ENCODE peak calls at places on chromosomes 2 and 18, in seven cellular contexts. One of them, this sample, is unnamed.

GRCh38 chr18:79552696-79553095 is 126.9 kb upstream of the CTDP1 start:
- DNase-seq in HCT116: no peak
- DNase-seq in H1: no peak
- DNase-seq in HepG2: no peak
- DNase-seq in GM12878: no peak
- DNase-seq in K562: no peak
- DNase-seq in Panc1: no peak
- DNase-seq in this sample: no peak

GRCh38 chr2:236671820-236672520 is 102.3 kb downstream of the ACKR3 start:
- DNase-seq in Panc1: no peak
- DNase-seq in H1: no peak
- DNase-seq in K562: no peak
- DNase-seq in HepG2: no peak
- DNase-seq in HCT116: no peak
- DNase-seq in GM12878: no peak
- DNase-seq in this sample: no peak

GRCh38 chr2:127605691-127606277 is 40.2 kb upstream of the GPR17 start:
- DNase-seq in HCT116: no peak
- DNase-seq in HepG2: no peak
- DNase-seq in Panc1: no peak
- DNase-seq in K562: no peak
- DNase-seq in GM12878: no peak
- DNase-seq in H1: no peak
- DNase-seq in this sample: no peak

GRCh38 chr2:50575232-50575631 is 456.7 kb downstream of the NRXN1 start:
- DNase-seq in GM12878: no peak
- DNase-seq in K562: no peak
- DNase-seq in Panc1: no peak
- DNase-seq in HepG2: no peak
- DNase-seq in HCT116: no peak
- DNase-seq in H1: peak; percentile 9
- DNase-seq in this sample: no peak

GRCh38 chr2:62854600-62855514 is 149.3 kb downstream of the EHBP1 start:
- DNase-seq in Panc1: no peak
- DNase-seq in HCT116: no peak
- DNase-seq in K562: no peak
- DNase-seq in GM12878: no peak
- DNase-seq in HepG2: no peak
- DNase-seq in H1: no peak
- DNase-seq in this sample: no peak

GRCh38 chr2:30455339-30455738 is 8.3 kb downstream of the LCLAT1 start:
- DNase-seq in GM12878: no peak
- DNase-seq in HepG2: no peak
- DNase-seq in Panc1: no peak
- DNase-seq in K562: no peak
- DNase-seq in H1: no peak
- DNase-seq in HCT116: no peak
- DNase-seq in this sample: no peak

GRCh38 chr2:54396107-54396506 is 60.0 kb upstream of the SPTBN1 start:
- DNase-seq in HepG2: no peak
- DNase-seq in K562: no peak
- DNase-seq in Panc1: no peak
- DNase-seq in GM12878: no peak
- DNase-seq in H1: no peak
- DNase-seq in HCT116: no peak
- DNase-seq in this sample: no peak

GRCh38 chr2:130839011-130839780 is 2.5 kb downstream of the ARHGEF4 start:
- DNase-seq in Panc1: no peak
- DNase-seq in HepG2: no peak
- DNase-seq in GM12878: no peak
- DNase-seq in K562: no peak
- DNase-seq in H1: no peak
- DNase-seq in HCT116: no peak
- DNase-seq in this sample: no peak

GRCh38 chr2:73142937-73143336 is 30.2 kb upstream of the RAB11FIP5 start:
- DNase-seq in K562: no peak
- DNase-seq in HepG2: no peak
- DNase-seq in GM12878: no peak
- DNase-seq in HCT116: no peak
- DNase-seq in Panc1: no peak
- DNase-seq in H1: no peak
- DNase-seq in this sample: no peak

GRCh38 chr2:121480826-121481225 is 49.9 kb upstream of the RNU4ATAC start:
- DNase-seq in HCT116: no peak
- DNase-seq in K562: no peak
- DNase-seq in H1: no peak
- DNase-seq in Panc1: no peak
- DNase-seq in GM12878: no peak
- DNase-seq in HepG2: no peak
- DNase-seq in this sample: peak; percentile 76

GRCh38 chr2:127572841-127573240 is 37.4 kb downstream of the MYO7B start:
- DNase-seq in H1: no peak
- DNase-seq in HepG2: no peak
- DNase-seq in Panc1: no peak
- DNase-seq in GM12878: no peak
- DNase-seq in HCT116: no peak
- DNase-seq in K562: no peak
- DNase-seq in this sample: no peak

GRCh38 chr18:2466978-2467377 is 104.3 kb downstream of the METTL4 start:
- DNase-seq in HCT116: no peak
- DNase-seq in GM12878: no peak
- DNase-seq in HepG2: no peak
- DNase-seq in K562: no peak
- DNase-seq in H1: no peak
- DNase-seq in Panc1: no peak
- DNase-seq in this sample: no peak

GRCh38 chr2:204665244-204665643 is 120.0 kb downstream of the PARD3B start:
- DNase-seq in K562: no peak
- DNase-seq in HepG2: peak; percentile 10
- DNase-seq in H1: no peak
- DNase-seq in GM12878: no peak
- DNase-seq in HCT116: no peak
- DNase-seq in Panc1: no peak
- DNase-seq in this sample: no peak

GRCh38 chr2:196170202-196170680 is 1.1 kb downstream of the STK17B start:
- DNase-seq in Panc1: peak; percentile 61
- DNase-seq in K562: peak; percentile 23
- DNase-seq in HCT116: no peak
- DNase-seq in H1: no peak
- DNase-seq in GM12878: no peak
- DNase-seq in HepG2: peak; percentile 28
- DNase-seq in this sample: peak; percentile 36

GRCh38 chr2:120675460-120676130 is 60.1 kb upstream of the GLI2 start:
- DNase-seq in Panc1: no peak
- DNase-seq in GM12878: no peak
- DNase-seq in K562: peak; percentile 77
- DNase-seq in HepG2: peak; percentile 50
- DNase-seq in H1: no peak
- DNase-seq in HCT116: peak; percentile 53
- DNase-seq in this sample: peak; percentile 67

GRCh38 chr18:519019-519879 is 18.7 kb upstream of the COLEC12 start:
- DNase-seq in K562: no peak
- DNase-seq in Panc1: no peak
- DNase-seq in H1: no peak
- DNase-seq in GM12878: peak; percentile 43
- DNase-seq in HepG2: no peak
- DNase-seq in HCT116: no peak
- DNase-seq in this sample: no peak

GRCh38 chr2:182406221-182406620 is 20.6 kb downstream of the PDE1A start:
- DNase-seq in Panc1: no peak
- DNase-seq in HepG2: no peak
- DNase-seq in H1: no peak
- DNase-seq in GM12878: no peak
- DNase-seq in K562: no peak
- DNase-seq in HCT116: no peak
- DNase-seq in this sample: no peak

GRCh38 chr2:201654611-201655384 is 11.5 kb upstream of the TMEM237 start:
- DNase-seq in GM12878: no peak
- DNase-seq in HepG2: no peak
- DNase-seq in H1: no peak
- DNase-seq in Panc1: no peak
- DNase-seq in K562: no peak
- DNase-seq in HCT116: no peak
- DNase-seq in this sample: no peak

GRCh38 chr18:22640281-22640842 is 222.6 kb upstream of the CTAGE1 start:
- DNase-seq in HepG2: no peak
- DNase-seq in HCT116: no peak
- DNase-seq in K562: no peak
- DNase-seq in GM12878: no peak
- DNase-seq in H1: no peak
- DNase-seq in Panc1: no peak
- DNase-seq in this sample: no peak

GRCh38 chr2:241312082-241312481 is 3.4 kb downstream of the HDLBP start:
- DNase-seq in HepG2: no peak
- DNase-seq in HCT116: no peak
- DNase-seq in K562: no peak
- DNase-seq in H1: no peak
- DNase-seq in GM12878: no peak
- DNase-seq in Panc1: no peak
- DNase-seq in this sample: no peak
- TF ChIP-seq SIN3A in HepG2: no peak
- TF ChIP-seq SIN3A in HCT116: no peak
- TF ChIP-seq SIN3A in K562: no peak
- TF ChIP-seq SIN3A in H1: no peak
- TF ChIP-seq SIN3A in GM12878: no peak
- TF ChIP-seq SIN3A in Panc1: no peak
- TF ChIP-seq SIN3A in this sample: no peak

DNA sequence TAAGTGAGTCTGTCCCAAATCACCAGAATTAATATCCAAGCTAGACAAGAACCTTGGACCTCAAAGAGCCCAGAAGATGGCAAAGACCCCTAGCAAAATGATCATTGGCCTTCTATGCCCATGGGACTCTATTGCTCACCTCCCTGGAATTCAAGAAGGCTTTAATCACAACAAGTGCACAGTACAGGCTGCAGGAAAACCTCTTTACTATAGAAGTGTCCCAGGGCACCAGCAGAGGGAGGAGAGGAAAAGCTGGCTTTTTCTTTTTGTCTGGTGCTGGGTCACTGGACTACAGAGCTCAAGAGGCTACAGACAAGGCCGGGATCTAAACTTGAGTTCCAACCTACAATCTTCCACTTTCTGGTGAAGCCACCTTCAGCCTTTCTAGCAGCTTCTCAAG is 88.3 kb upstream of the PPP1CB start:
- DNase-seq in HepG2: peak; percentile 51
- DNase-seq in K562: no peak
- DNase-seq in Panc1: no peak
- DNase-seq in HCT116: no peak
- DNase-seq in GM12878: no peak
- DNase-seq in H1: no peak
- DNase-seq in this sample: no peak
- TF ChIP-seq SIN3A in HepG2: no peak
- TF ChIP-seq SIN3A in K562: no peak
- TF ChIP-seq SIN3A in Panc1: no peak
- TF ChIP-seq SIN3A in HCT116: no peak
- TF ChIP-seq SIN3A in GM12878: no peak
- TF ChIP-seq SIN3A in H1: no peak
- TF ChIP-seq SIN3A in this sample: no peak

GRCh38 chr2:65666156-65666725 is 233.8 kb upstream of the SPRED2 start:
- DNase-seq in H1: no peak
- DNase-seq in K562: no peak
- DNase-seq in Panc1: no peak
- DNase-seq in GM12878: peak; percentile 54
- DNase-seq in HCT116: no peak
- DNase-seq in HepG2: no peak
- DNase-seq in this sample: no peak
- TF ChIP-seq SIN3A in H1: no peak
- TF ChIP-seq SIN3A in K562: no peak
- TF ChIP-seq SIN3A in Panc1: no peak
- TF ChIP-seq SIN3A in GM12878: no peak
- TF ChIP-seq SIN3A in HCT116: no peak
- TF ChIP-seq SIN3A in HepG2: no peak
- TF ChIP-seq SIN3A in this sample: no peak

GRCh38 chr2:118940008-118940407 is 2.0 kb upstream of the MARCO start:
- DNase-seq in Panc1: no peak
- DNase-seq in K562: no peak
- DNase-seq in HCT116: no peak
- DNase-seq in HepG2: no peak
- DNase-seq in GM12878: no peak
- DNase-seq in H1: no peak
- DNase-seq in this sample: no peak
- TF ChIP-seq SIN3A in Panc1: no peak
- TF ChIP-seq SIN3A in K562: no peak
- TF ChIP-seq SIN3A in HCT116: no peak
- TF ChIP-seq SIN3A in HepG2: no peak
- TF ChIP-seq SIN3A in GM12878: no peak
- TF ChIP-seq SIN3A in H1: no peak
- TF ChIP-seq SIN3A in this sample: no peak

GRCh38 chr2:7685342-7686015 is 768.3 kb downstream of the RNF144A start:
- DNase-seq in K562: no peak
- DNase-seq in H1: no peak
- DNase-seq in GM12878: no peak
- DNase-seq in HCT116: no peak
- DNase-seq in HepG2: no peak
- DNase-seq in Panc1: no peak
- DNase-seq in this sample: no peak
- TF ChIP-seq SIN3A in K562: no peak
- TF ChIP-seq SIN3A in H1: no peak
- TF ChIP-seq SIN3A in GM12878: no peak
- TF ChIP-seq SIN3A in HCT116: no peak
- TF ChIP-seq SIN3A in HepG2: no peak
- TF ChIP-seq SIN3A in Panc1: no peak
- TF ChIP-seq SIN3A in this sample: no peak

GRCh38 chr2:108347786-108348185 is 30.0 kb upstream of the SULT1C4 start:
- DNase-seq in H1: no peak
- DNase-seq in HepG2: no peak
- DNase-seq in GM12878: no peak
- DNase-seq in HCT116: no peak
- DNase-seq in Panc1: no peak
- DNase-seq in K562: no peak
- DNase-seq in this sample: no peak

GRCh38 chr2:108354171-108354570 is 23.6 kb upstream of the SULT1C4 start:
- DNase-seq in Panc1: no peak
- DNase-seq in HCT116: no peak
- DNase-seq in K562: no peak
- DNase-seq in H1: no peak
- DNase-seq in GM12878: no peak
- DNase-seq in HepG2: no peak
- DNase-seq in this sample: no peak

GRCh38 chr2:108349571-108349928 is 28.2 kb upstream of the SULT1C4 start:
- DNase-seq in HepG2: no peak
- DNase-seq in K562: no peak
- DNase-seq in H1: no peak
- DNase-seq in GM12878: no peak
- DNase-seq in Panc1: no peak
- DNase-seq in HCT116: no peak
- DNase-seq in this sample: no peak

GRCh38 chr2:108348816-108349570 is 28.8 kb upstream of the SULT1C4 start:
- DNase-seq in GM12878: no peak
- DNase-seq in K562: no peak
- DNase-seq in Panc1: no peak
- DNase-seq in HepG2: no peak
- DNase-seq in HCT116: no peak
- DNase-seq in H1: no peak
- DNase-seq in this sample: no peak

GRCh38 chr2:108351889-108352288 is 25.9 kb upstream of the SULT1C4 start:
- DNase-seq in K562: no peak
- DNase-seq in HCT116: no peak
- DNase-seq in Panc1: no peak
- DNase-seq in H1: no peak
- DNase-seq in HepG2: no peak
- DNase-seq in GM12878: no peak
- DNase-seq in this sample: no peak
- TF ChIP-seq SIN3A in K562: no peak
- TF ChIP-seq SIN3A in HCT116: no peak
- TF ChIP-seq SIN3A in Panc1: no peak
- TF ChIP-seq SIN3A in H1: no peak
- TF ChIP-seq SIN3A in HepG2: no peak
- TF ChIP-seq SIN3A in GM12878: no peak
- TF ChIP-seq SIN3A in this sample: no peak